ENCODE peak calls at places on chromosomes 4 and X, in eight cellular contexts. K is KBM-7; S is head of caudate nucleus; U is GM23248; N is NCI-H2171; F is LHCN-M2; W is EH; G is activated CD8-positive, alpha-beta memory T cell treated with anti-CD3 and anti-CD28 coated beads, Interleukin-2, amount 50 U/mL, for 4 hours. Z is an unnamed sample.
A peak's percentile ranks its signal among the peaks of the same experiment; 100 is the strongest.

GRCh38 chr4:68858039-68858438 is 42.2 kb downstream of the UGT2B10 start:
- DNase-seq in G (no peak), S (no peak), K (no peak), W (no peak), F (no peak), U (no peak), N (no peak), Z (no peak)

GRCh38 chr4:152713951-152714705 is 34.3 kb upstream of the TMEM154 start:
- DNase-seq in K (no peak), S (no peak), U (no peak), W (no peak), G (no peak), F (no peak), N (no peak), Z (no peak)

GRCh38 chr4:134544303-134544761 is 342.7 kb upstream of the PABPC4L start:
- DNase-seq in U (peak; percentile 37), K (peak; percentile 13), G (no peak), F (peak; percentile 80), W (peak; percentile 96), N (peak; percentile 64), S (no peak), Z (no peak)

GRCh38 chr4:52750819-52751348 is 341 bp downstream of the ERVMER34-1 start:
- DNase-seq in N (no peak), S (no peak), F (no peak), W (no peak), K (no peak), U (peak; percentile 44), G (no peak), Z (peak; percentile 2)

GRCh38 chr4:143341186-143341755 is 4.6 kb downstream of the GAB1 start:
- DNase-seq in W (no peak), S (no peak), G (no peak), N (no peak), F (no peak), U (no peak), K (no peak), Z (no peak)

GRCh38 chrX:108070891-108071290 is 20.5 kb downstream of the PSMD10 start:
- DNase-seq in U (peak; percentile 60), S (no peak), N (no peak), F (peak; percentile 39), K (no peak), W (peak; percentile 43), G (no peak), Z (no peak)

GRCh38 chr4:108314900-108315589 is 146.3 kb upstream of the LEF1 start:
- DNase-seq in N (no peak), S (no peak), K (no peak), G (no peak), F (no peak), U (no peak), W (no peak), Z (no peak)

GRCh38 chr4:24425868-24426267 is 158.5 kb downstream of the DHX15 start:
- DNase-seq in W (no peak), N (no peak), K (no peak), F (no peak), S (no peak), G (no peak), U (no peak), Z (no peak)

GRCh38 chr4:26076000-26076587 is 162.1 kb downstream of the SMIM20 start:
- DNase-seq in F (peak; percentile 86), U (peak; percentile 77), G (no peak), W (peak; percentile 34), K (peak; percentile 57), N (no peak), S (no peak), Z (no peak)

GRCh38 chr4:139528377-139529005 is 27.5 kb downstream of the SETD7 start:
- DNase-seq in N (no peak), F (peak; percentile 92), G (no peak), U (peak; percentile 92), K (peak; percentile 32), S (no peak), W (peak; percentile 61), Z (no peak)

GRCh38 chrX:68048774-68049173 is 384.5 kb downstream of the OPHN1 start:
- DNase-seq in F (no peak), K (no peak), S (no peak), U (no peak), N (no peak), W (no peak), G (no peak), Z (no peak)

GRCh38 chr4:52234539-52235174 is 183.6 kb downstream of the SPATA18 start:
- DNase-seq in N (peak; percentile 6), S (no peak), F (peak; percentile 10), G (no peak), W (peak; percentile 40), K (peak; percentile 20), U (peak; percentile 55), Z (no peak)

GRCh38 chr4:80263541-80264351 is 2.7 kb upstream of the FGF5 start:
- DNase-seq in U (no peak), S (no peak), F (no peak), N (no peak), G (no peak), K (no peak), W (no peak), Z (no peak)

GRCh38 chr4:101599620-101600019 is 190.9 kb upstream of the BANK1 start:
- DNase-seq in S (no peak), W (no peak), F (peak; percentile 80), G (no peak), U (peak; percentile 71), K (no peak), N (no peak), Z (no peak)

GRCh38 chr4:122045533-122045932 is 93.7 kb upstream of the TRPC3 start:
- DNase-seq in K (no peak), F (peak; percentile 100), G (no peak), N (peak; percentile 27), U (peak; percentile 92), W (peak; percentile 98), S (no peak), Z (no peak)

GRCh38 chr4:4856071-4857000 is 3.1 kb upstream of the MSX1 start:
- DNase-seq in N (no peak), U (peak; percentile 55), F (peak; percentile 27), S (no peak), W (no peak), G (no peak), K (no peak), Z (no peak)

GRCh38 chr4:95505149-95505548 is 43.6 kb downstream of the UNC5C start:
- DNase-seq in G (no peak), S (no peak), W (no peak), N (no peak), F (peak; percentile 27), U (no peak), K (no peak), Z (no peak)

GRCh38 chr4:71026086-71026485 is 32.6 kb downstream of the DCK start:
- DNase-seq in N (no peak), F (peak; percentile 87), S (no peak), K (no peak), W (peak; percentile 92), U (peak; percentile 88), G (no peak), Z (no peak)

GRCh38 chrX:6505960-6506359 is 29.0 kb downstream of the VCX3A start:
- DNase-seq in K (no peak), W (no peak), G (no peak), F (no peak), S (no peak), U (no peak), N (no peak), Z (no peak)